ENCODE peak calls at places on chromosomes 3 and 15, in nine cellular contexts. I is suprapubic skin, V is IMR-90, K is DND-41, E is fibroblast of lung, W is HCT116, P is body of pancreas, J is lower lobe of right lung, B is kidney epithelial cell. F is an unnamed sample.

GRCh38 chr15:96354731-96355560 is 24.4 kb downstream of the NR2F2 start:
- DNase-seq in I (no peak), V (peak), K (no peak), E (peak), W (no peak), P (no peak), J (no peak), B (no peak), F (no peak)

GRCh38 chr3:68985391-68985790 is 28.1 kb downstream of the EOGT start:
- DNase-seq in I (no peak), V (peak), K (no peak), E (no peak), W (no peak), P (no peak), J (no peak), B (no peak), F (no peak)

GRCh38 chr3:193656445-193656844 is 63.4 kb downstream of the OPA1 start:
- DNase-seq in I (no peak), V (peak), K (no peak), E (no peak), W (no peak), P (no peak), J (no peak), B (no peak), F (no peak)

GRCh38 chr3:16503191-16503776 is 10.2 kb downstream of the RFTN1 start:
- DNase-seq in I (no peak), V (no peak), K (no peak), E (no peak), W (no peak), P (no peak), J (no peak), B (no peak), F (no peak)

GRCh38 chr3:130783629-130784028 is 37.0 kb upstream of the PIK3R4 start:
- DNase-seq in I (no peak), V (no peak), K (no peak), E (no peak), W (no peak), P (no peak), J (no peak), B (no peak), F (no peak)

GRCh38 chr15:68054658-68055223 is 626 bp downstream of the PIAS1 start:
- DNase-seq in I (peak), V (peak), K (peak), E (peak), W (no peak), P (peak), J (peak), B (no peak), F (no peak)

GRCh38 chr3:39095146-39095677 is 12.2 kb downstream of the GORASP1 start:
- DNase-seq in I (no peak), V (no peak), K (no peak), E (no peak), W (no peak), P (no peak), J (no peak), B (no peak), F (no peak)

GRCh38 chr15:47963265-47963664 is 157.5 kb upstream of the SLC24A5 start:
- DNase-seq in I (no peak), V (no peak), K (no peak), E (no peak), W (no peak), P (peak), J (no peak), B (no peak), F (no peak)

GRCh38 chr15:71790081-71790480 is 20.3 kb upstream of the NR2E3 start:
- DNase-seq in I (peak), V (peak), K (no peak), E (no peak), W (no peak), P (no peak), J (no peak), B (no peak), F (no peak)

GRCh38 chr3:77328631-77329030 is 288.7 kb downstream of the ROBO2 start:
- DNase-seq in I (no peak), V (peak), K (no peak), E (no peak), W (no peak), P (no peak), J (no peak), B (no peak), F (no peak)
- H3K4me3 ChIP-seq in I (no peak), V (no peak), K (no peak), E (no peak), W (no peak), P (no peak), J (no peak), B (no peak), F (no peak)

DNA sequence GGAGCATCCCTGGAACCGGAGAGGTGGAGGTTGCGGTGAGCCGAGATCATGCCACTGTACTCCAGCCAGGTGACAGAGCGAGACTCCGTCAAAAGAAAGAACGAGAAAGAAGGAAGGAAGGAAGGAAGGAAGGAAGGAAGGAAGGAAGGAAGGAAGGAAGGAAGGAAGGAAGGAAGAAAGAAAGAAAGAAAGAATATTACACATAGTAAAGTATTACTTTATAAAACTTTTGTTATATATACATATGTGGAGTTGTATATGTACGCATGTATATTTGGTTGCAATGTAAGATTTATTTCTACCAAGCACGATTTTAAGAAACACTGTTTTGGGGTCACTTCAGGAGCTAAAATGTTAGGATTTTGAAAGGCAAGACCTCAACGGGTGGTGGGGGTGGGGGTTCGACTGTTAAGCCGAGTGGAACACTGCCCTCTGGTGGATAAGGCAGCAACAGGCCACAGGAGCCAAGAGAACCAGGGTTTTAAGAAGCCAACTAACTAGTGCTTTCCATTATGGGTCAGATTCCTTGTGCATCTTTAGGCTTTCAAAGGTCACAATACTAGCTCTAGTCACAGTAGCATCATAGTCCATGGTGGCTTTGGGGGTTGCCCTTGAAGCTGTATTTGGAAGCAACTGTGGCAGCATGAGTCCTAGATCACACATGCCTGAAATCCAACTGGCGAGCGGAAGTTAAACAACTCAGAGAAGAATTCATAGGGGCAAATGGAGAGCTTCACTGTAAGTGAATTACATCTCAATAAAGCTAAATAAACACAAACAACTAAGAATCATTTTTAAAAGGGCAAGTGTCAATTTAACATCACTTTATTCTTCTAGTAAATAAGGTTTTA is 22.5 kb downstream of the GLB1 start:
- DNase-seq in I (no peak), V (peak), K (peak), E (peak), W (peak), P (peak), J (peak), B (peak), F (peak)
- TF ChIP-seq CTCF in I (peak), V (peak), K (peak), E (peak), W (peak), P (peak), J (peak), B (peak), F (peak)

DNA sequence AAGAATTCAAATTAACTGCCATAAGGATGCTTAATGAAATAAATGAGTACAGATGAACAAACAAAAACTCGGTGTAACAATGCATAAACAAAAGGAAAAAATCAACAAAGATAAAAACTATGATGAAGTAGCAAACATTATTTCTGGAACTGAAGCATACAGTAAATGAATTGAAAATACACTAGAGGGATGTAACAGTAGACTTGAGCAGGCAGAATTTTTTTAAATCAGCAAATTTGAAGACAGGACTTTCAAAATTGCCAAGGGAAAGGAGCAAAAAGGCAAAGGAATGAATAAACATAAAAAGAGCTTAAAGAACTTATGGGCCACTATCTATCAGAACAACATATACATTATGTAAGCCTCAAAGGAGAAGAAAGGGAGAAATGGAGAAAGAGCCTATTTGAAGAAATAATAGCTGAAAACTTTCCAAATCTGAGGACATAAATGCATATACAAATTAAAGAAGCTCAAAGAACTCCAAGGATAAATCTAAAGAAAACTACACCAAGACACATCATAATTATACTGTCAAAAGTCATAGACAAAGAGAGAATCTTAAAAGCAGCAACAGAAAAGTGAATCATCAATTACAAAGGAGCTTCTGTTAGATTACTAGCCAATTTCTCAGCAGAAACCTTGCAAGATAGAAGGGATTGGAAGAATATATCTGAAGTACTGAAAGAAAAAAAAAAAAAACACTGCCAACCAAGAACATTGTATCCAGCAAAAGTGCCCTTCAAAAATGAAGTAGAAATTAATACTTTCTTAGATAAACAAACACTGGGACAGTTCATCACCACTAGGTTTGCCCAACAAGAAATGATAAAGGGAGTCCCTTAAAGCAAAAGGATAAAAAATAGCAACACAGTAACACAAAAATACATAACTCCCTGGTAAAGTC is 15.5 kb downstream of the TOP2B start:
- DNase-seq in I (no peak), V (no peak), K (no peak), E (no peak), W (no peak), P (no peak), J (no peak), B (no peak), F (no peak)
- H3K4me3 ChIP-seq in I (no peak), V (no peak), K (no peak), E (no peak), W (no peak), P (no peak), J (no peak), B (no peak), F (no peak)

GRCh38 chr3:67109651-67110204 is 111.6 kb downstream of the KBTBD8 start:
- DNase-seq in I (no peak), V (peak), K (no peak), E (peak), W (peak), P (no peak), J (no peak), B (peak), F (peak)
- TF ChIP-seq CTCF in I (peak), V (peak), K (peak), E (peak), W (peak), P (peak), J (peak), B (peak), F (peak)

GRCh38 chr3:32424581-32425250 is 33.1 kb downstream of the CMTM7 start:
- DNase-seq in I (no peak), V (no peak), K (peak), E (no peak), W (no peak), P (no peak), J (no peak), B (no peak), F (no peak)

GRCh38 chr3:32422943-32423342 is 31.3 kb downstream of the CMTM7 start:
- DNase-seq in I (no peak), V (no peak), K (no peak), E (no peak), W (no peak), P (no peak), J (no peak), B (no peak), F (no peak)

GRCh38 chr3:32423534-32423933 is 31.9 kb downstream of the CMTM7 start:
- DNase-seq in I (no peak), V (no peak), K (no peak), E (no peak), W (no peak), P (no peak), J (no peak), B (no peak), F (no peak)

GRCh38 chr3:32421991-32422859 is 30.6 kb downstream of the CMTM7 start:
- DNase-seq in I (peak), V (peak), K (no peak), E (peak), W (peak), P (peak), J (peak), B (peak), F (peak)

DNA sequence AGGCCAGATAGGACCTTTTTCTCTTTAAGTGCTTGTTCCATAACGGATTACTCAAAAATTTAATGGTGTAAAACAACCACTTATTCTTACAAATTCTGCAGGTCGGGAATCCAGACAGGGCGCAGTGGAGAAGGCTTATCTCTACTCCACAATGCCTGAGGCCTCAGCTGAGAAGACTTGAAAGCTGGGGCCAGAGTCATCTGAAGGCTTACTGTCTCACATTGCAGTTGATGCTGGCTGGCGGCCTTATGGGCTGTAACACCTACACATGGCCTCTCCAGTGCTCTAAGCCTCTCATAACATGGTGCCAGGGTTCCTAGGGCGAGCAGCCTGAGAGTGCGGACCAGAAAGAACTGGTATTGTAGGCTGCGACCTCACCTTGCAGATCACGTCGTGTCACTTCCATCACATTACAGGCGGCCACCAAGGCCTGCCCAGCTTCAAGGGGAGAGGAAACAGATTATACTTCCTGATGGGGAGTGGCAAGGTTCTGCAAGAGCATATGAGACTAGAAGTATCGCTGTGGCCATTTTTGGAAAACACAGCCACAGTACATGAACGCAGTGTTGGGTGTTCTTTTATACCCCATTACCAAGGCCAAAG is 32.4 kb downstream of the CMTM7 start:
- DNase-seq in I (no peak), V (no peak), K (peak), E (no peak), W (no peak), P (no peak), J (no peak), B (no peak), F (no peak)
- H3K4me3 ChIP-seq in I (no peak), V (no peak), K (no peak), E (no peak), W (no peak), P (no peak), J (no peak), B (no peak), F (no peak)

F was measured in LNCaP clone FGC.